ENCODE peak calls at places on chromosomes 3 and 15, in four cellular contexts. P is esophagus muscularis mucosa, N is endothelial cell of umbilical vein, H is stomach. S is an unnamed sample. For H3K4me1, the result is how much of the 10 kb centered on the place peaks cover.

GRCh38 chr15:61051570-61052031 is 177.5 kb downstream of the RORA start:
- DNase-seq in P (peak), N (peak), H (no peak), S (peak)

GRCh38 chr3:176848431-176849214 is 348.7 kb downstream of the TBL1XR1 start:
- DNase-seq in P (no peak), N (no peak), H (no peak), S (no peak)

GRCh38 chr3:159806412-159806811 is 182.2 kb upstream of the IL12A start:
- DNase-seq in P (peak), N (no peak), H (no peak), S (peak)

GRCh38 chr3:190076138-190076537 is 44.6 kb downstream of the P3H2 start:
- DNase-seq in P (no peak), N (peak), H (no peak), S (no peak)

GRCh38 chr3:41148901-41149300 is 50.4 kb upstream of the CTNNB1 start:
- DNase-seq in P (no peak), N (peak), H (no peak), S (no peak)

GRCh38 chr3:11136871-11137626 is 17.2 kb upstream of the HRH1 start:
- DNase-seq in P (peak), N (peak), H (no peak), S (peak)

GRCh38 chr3:73419179-73419803 is 205.4 kb downstream of the PDZRN3 start:
- DNase-seq in P (no peak), N (no peak), H (no peak), S (no peak)

GRCh38 chr3:47423548-47424145 is 42.8 kb downstream of the PTPN23 start:
- DNase-seq in P (no peak), N (no peak), H (no peak), S (no peak)

GRCh38 chr3:169666079-169666436 is 2.5 kb upstream of the MECOM start:
- DNase-seq in P (no peak), N (no peak), H (no peak), S (no peak)

GRCh38 chr3:5231067-5231466 is 43.6 kb downstream of the EDEM1 start:
- DNase-seq in P (no peak), N (no peak), H (no peak), S (no peak)

GRCh38 chr3:160686955-160687535 is 10.1 kb downstream of the ARL14 start:
- DNase-seq in P (no peak), N (peak), H (no peak), S (no peak)

GRCh38 chr15:62165029-62165792 is at the start of gene C2CD4B:
- DNase-seq in P (no peak), N (peak), H (peak), S (no peak)

GRCh38 chr15:49875392-49875791 is 243.6 kb downstream of the ATP8B4 start:
- DNase-seq in P (no peak), N (no peak), H (no peak), S (no peak)

GRCh38 chr3:178714971-178715832 is 179.0 kb downstream of the KCNMB2 start:
- DNase-seq in P (no peak), N (no peak), H (no peak), S (no peak)

GRCh38 chr3:49461443-49462171 is 8.5 kb upstream of the DAG1 start:
- DNase-seq in P (no peak), N (no peak), H (no peak), S (no peak)

GRCh38 chr3:191499307-191500125 is 38.6 kb downstream of the PYDC2 start:
- DNase-seq in P (no peak), N (no peak), H (peak), S (no peak)

GRCh38 chr3:138902166-138902565 is 44.8 kb downstream of the FOXL2 start:
- DNase-seq in P (no peak), N (no peak), H (no peak), S (no peak)

GRCh38 chr3:8239718-8240698 is 261.6 kb upstream of the LMCD1 start:
- DNase-seq in P (no peak), N (peak), H (no peak), S (no peak)

DNA sequence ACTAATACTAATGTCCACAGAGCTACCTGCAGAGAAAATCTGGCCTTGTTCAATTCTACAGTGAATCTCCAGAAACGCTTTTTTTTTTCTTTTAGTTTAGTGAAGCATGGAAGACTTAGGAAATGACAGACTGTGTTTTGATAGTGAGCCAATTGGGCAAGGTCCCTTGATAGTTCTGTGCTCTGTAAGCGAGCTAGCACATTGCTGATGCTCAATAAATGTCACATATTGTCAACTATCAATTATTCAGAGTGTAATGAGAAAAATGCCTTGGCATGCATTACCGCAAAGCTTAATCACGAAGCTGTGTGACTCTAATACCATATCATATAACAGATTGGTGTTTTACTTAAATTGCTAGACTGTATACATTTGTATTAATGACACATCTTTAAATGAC is 5.2 kb upstream of the C3orf85 start:
- DNase-seq in P (no peak), N (no peak), H (no peak), S (no peak)
- TF ChIP-seq POLR2A in P (no peak), N (no peak), H (no peak), S (no peak)

GRCh38 chr3:151169262-151169661 is 33.8 kb downstream of the GPR171 start:
- DNase-seq in P (no peak), N (no peak), H (no peak), S (peak)
- H3K27ac ChIP-seq in P (no peak), N (no peak), H (peak), S (peak)

DNA sequence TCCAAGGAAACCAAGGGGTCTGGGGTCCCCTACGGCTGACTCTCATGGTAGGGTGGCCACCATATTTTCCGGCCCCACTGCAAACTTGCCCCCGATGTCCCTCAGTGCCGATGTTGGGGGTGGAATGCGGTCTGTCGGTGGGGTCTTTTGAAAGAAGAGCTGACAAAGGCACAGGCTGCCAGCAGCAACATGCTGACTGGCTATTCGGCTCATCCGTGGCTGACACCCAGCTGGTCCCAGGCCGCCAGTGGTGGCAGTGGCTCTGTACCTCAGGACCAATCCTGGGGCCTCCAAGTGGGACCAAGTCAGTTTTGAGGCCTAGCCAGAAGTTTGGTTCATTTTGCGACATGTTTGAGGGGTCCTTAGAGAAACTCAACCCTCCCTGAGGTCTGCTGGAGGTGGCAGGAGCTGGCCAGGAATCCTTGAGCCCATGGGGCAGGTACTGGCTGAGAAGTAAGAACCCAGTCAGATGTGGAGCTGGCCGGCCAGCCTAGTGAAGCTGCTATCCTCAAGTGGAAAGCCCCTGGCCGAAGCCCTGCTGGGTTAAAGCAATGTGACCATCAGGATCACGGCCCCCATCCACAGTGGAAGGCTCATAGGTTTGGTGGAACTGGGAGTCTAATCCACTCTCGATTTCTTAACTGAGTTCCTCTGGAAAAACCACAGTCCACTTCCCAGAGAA is 17.8 kb downstream of the BMF start:
- DNase-seq in P (no peak), N (no peak), H (no peak), S (no peak)
- H3K4me1 ChIP-seq in P (half or more), N (under half), H (half or more), S (half or more)

GRCh38 chr3:126355777-126356372 is 1.3 kb downstream of the KLF15 start:
- DNase-seq in P (peak), N (peak), H (peak), S (peak)
- TF ChIP-seq POLR2A in P (peak), N (no peak), H (no peak), S (peak)

GRCh38 chr15:57618325-57618724 is 26.6 kb downstream of the MYZAP start:
- DNase-seq in P (no peak), N (no peak), H (no peak), S (no peak)

GRCh38 chr15:57624730-57625129 is 33.0 kb downstream of the MYZAP start:
- DNase-seq in P (no peak), N (no peak), H (no peak), S (no peak)

DNA sequence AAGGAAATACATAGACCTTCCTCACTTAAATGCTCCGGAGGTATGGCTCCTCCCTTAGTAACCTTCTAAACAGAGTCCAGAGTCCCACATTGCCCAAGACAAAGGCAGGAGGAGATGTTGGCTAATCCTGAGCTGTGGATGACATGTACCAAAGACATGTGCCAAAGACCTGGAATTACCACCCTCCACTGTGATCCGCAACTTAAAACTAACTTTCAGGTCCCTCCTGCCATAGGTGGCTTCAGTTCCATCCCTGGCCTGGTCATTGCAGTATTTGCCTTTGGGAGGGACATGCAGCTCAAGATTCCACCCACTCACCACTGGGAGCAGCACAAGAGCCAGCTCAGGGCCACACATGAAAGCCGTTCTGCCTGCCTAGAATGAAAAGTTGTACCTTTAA is 28.0 kb downstream of the MYZAP start:
- DNase-seq in P (no peak), N (no peak), H (no peak), S (peak)
- H3K27ac ChIP-seq in P (no peak), N (no peak), H (no peak), S (peak)

GRCh38 chr3:30675774-30676173 is 69.4 kb downstream of the TGFBR2 start:
- DNase-seq in P (no peak), N (no peak), H (no peak), S (no peak)
- H3K4me1 ChIP-seq in P (half or more), N (half or more), H (half or more), S (under half)

DNA sequence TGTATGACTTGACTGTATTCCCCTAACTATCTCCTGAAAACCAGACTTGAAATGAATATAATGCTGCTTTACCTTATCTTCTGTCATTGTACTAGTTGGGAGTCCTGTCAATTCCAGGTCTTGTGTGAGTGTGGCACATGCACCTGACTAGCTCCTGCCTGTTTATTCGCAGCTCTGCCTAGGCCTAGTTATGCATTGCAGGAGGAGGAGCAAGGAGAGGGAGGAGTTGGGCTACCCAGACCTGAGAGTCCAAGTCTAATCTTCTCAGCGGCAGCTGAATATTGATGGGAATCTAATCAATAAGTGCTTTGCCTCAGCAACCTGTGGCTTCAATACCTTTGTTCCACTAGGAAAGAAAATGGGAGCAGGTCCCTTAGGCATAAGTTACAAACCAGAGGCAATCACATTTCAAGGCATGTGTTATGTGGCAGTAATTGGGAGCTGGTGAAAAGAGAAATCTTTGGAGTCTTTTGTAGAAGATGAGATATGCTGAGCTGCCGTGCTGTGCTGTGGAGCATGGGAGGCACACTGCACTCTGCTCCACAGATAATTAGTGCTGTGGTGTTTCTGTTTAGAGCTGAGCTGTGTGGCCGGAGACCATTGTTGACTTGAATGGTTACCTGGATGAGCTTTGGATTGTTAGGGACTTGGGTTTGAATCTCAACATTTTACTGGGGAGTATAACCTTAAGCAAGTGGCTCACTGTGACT is at the start of gene SLC2A2:
- DNase-seq in P (no peak), N (no peak), H (no peak), S (no peak)
- TF ChIP-seq POLR2A in P (no peak), N (no peak), H (no peak), S (no peak)

GRCh38 chr3:194138732-194139084 is 2.8 kb downstream of the HES1 start:
- DNase-seq in P (no peak), N (no peak), H (no peak), S (no peak)
- H3K27ac ChIP-seq in P (peak), N (peak), H (peak), S (peak)

S was measured in gastrocnemius medialis.